ENCODE peak calls at places on chromosomes 1 and 21, in six cellular contexts. One of them, this sample, is unnamed.

GRCh38 chr1:192763243-192763642 is 45.6 kb upstream of the RGS2 start:
- DNase-seq in T-helper 17 cell: no peak
- DNase-seq in foreskin fibroblast: peak; percentile 40
- DNase-seq in central memory CD4-positive, alpha-beta T cell: no peak
- DNase-seq in trophoblast cell: no peak
- DNase-seq in activated CD8-positive, alpha-beta memory T cell treated with anti-CD3 and anti-CD28 coated beads for 1 hour: no peak
- DNase-seq in this sample: no peak

GRCh38 chr1:112714313-112715263 is 544 bp downstream of the PPM1J start:
- DNase-seq in activated CD8-positive, alpha-beta memory T cell treated with anti-CD3 and anti-CD28 coated beads for 1 hour: no peak
- DNase-seq in foreskin fibroblast: peak; percentile 51
- DNase-seq in central memory CD4-positive, alpha-beta T cell: no peak
- DNase-seq in T-helper 17 cell: peak; percentile 18
- DNase-seq in trophoblast cell: peak; percentile 29
- DNase-seq in this sample: no peak

GRCh38 chr1:47563206-47563605 is 125.4 kb downstream of the FOXD2 start:
- DNase-seq in T-helper 17 cell: no peak
- DNase-seq in activated CD8-positive, alpha-beta memory T cell treated with anti-CD3 and anti-CD28 coated beads for 1 hour: no peak
- DNase-seq in foreskin fibroblast: no peak
- DNase-seq in trophoblast cell: no peak
- DNase-seq in central memory CD4-positive, alpha-beta T cell: no peak
- DNase-seq in this sample: no peak

GRCh38 chr1:207711285-207711684 is 40.6 kb upstream of the CD46 start:
- DNase-seq in central memory CD4-positive, alpha-beta T cell: no peak
- DNase-seq in trophoblast cell: peak; percentile 48
- DNase-seq in foreskin fibroblast: no peak
- DNase-seq in activated CD8-positive, alpha-beta memory T cell treated with anti-CD3 and anti-CD28 coated beads for 1 hour: no peak
- DNase-seq in T-helper 17 cell: no peak
- DNase-seq in this sample: no peak

GRCh38 chr1:107405241-107405640 is 264.4 kb downstream of the NTNG1 start:
- DNase-seq in activated CD8-positive, alpha-beta memory T cell treated with anti-CD3 and anti-CD28 coated beads for 1 hour: no peak
- DNase-seq in foreskin fibroblast: peak; percentile 78
- DNase-seq in trophoblast cell: peak; percentile 4
- DNase-seq in T-helper 17 cell: no peak
- DNase-seq in central memory CD4-positive, alpha-beta T cell: no peak
- DNase-seq in this sample: peak; percentile 53

GRCh38 chr21:44323591-44323990 is 15.6 kb downstream of the CFAP410 start:
- DNase-seq in T-helper 17 cell: no peak
- DNase-seq in activated CD8-positive, alpha-beta memory T cell treated with anti-CD3 and anti-CD28 coated beads for 1 hour: no peak
- DNase-seq in trophoblast cell: no peak
- DNase-seq in foreskin fibroblast: no peak
- DNase-seq in central memory CD4-positive, alpha-beta T cell: no peak
- DNase-seq in this sample: no peak

GRCh38 chr1:6505367-6506209 is 14.1 kb upstream of the PLEKHG5 start:
- DNase-seq in T-helper 17 cell: no peak
- DNase-seq in trophoblast cell: no peak
- DNase-seq in central memory CD4-positive, alpha-beta T cell: no peak
- DNase-seq in activated CD8-positive, alpha-beta memory T cell treated with anti-CD3 and anti-CD28 coated beads for 1 hour: no peak
- DNase-seq in foreskin fibroblast: no peak
- DNase-seq in this sample: no peak

GRCh38 chr21:26900980-26901379 is 55.8 kb upstream of the ADAMTS1 start:
- DNase-seq in T-helper 17 cell: no peak
- DNase-seq in foreskin fibroblast: no peak
- DNase-seq in trophoblast cell: no peak
- DNase-seq in activated CD8-positive, alpha-beta memory T cell treated with anti-CD3 and anti-CD28 coated beads for 1 hour: no peak
- DNase-seq in central memory CD4-positive, alpha-beta T cell: no peak
- DNase-seq in this sample: no peak

GRCh38 chr1:168285971-168286628 is 5.4 kb downstream of the TBX19 start:
- DNase-seq in trophoblast cell: no peak
- DNase-seq in activated CD8-positive, alpha-beta memory T cell treated with anti-CD3 and anti-CD28 coated beads for 1 hour: no peak
- DNase-seq in foreskin fibroblast: no peak
- DNase-seq in T-helper 17 cell: no peak
- DNase-seq in central memory CD4-positive, alpha-beta T cell: no peak
- DNase-seq in this sample: no peak

GRCh38 chr1:39205781-39206464 is 1.4 kb downstream of the MACF1 start:
- DNase-seq in foreskin fibroblast: peak; percentile 14
- DNase-seq in trophoblast cell: no peak
- DNase-seq in T-helper 17 cell: no peak
- DNase-seq in central memory CD4-positive, alpha-beta T cell: peak; percentile 23
- DNase-seq in activated CD8-positive, alpha-beta memory T cell treated with anti-CD3 and anti-CD28 coated beads for 1 hour: no peak
- DNase-seq in this sample: no peak

GRCh38 chr21:15495965-15496364 is 233.8 kb upstream of the USP25 start:
- DNase-seq in activated CD8-positive, alpha-beta memory T cell treated with anti-CD3 and anti-CD28 coated beads for 1 hour: no peak
- DNase-seq in foreskin fibroblast: peak; percentile 32
- DNase-seq in T-helper 17 cell: no peak
- DNase-seq in central memory CD4-positive, alpha-beta T cell: no peak
- DNase-seq in trophoblast cell: peak; percentile 40
- DNase-seq in this sample: peak; percentile 53

GRCh38 chr1:56450004-56450666 is 129.2 kb downstream of the PLPP3 start:
- DNase-seq in activated CD8-positive, alpha-beta memory T cell treated with anti-CD3 and anti-CD28 coated beads for 1 hour: no peak
- DNase-seq in foreskin fibroblast: no peak
- DNase-seq in T-helper 17 cell: no peak
- DNase-seq in central memory CD4-positive, alpha-beta T cell: no peak
- DNase-seq in trophoblast cell: no peak
- DNase-seq in this sample: no peak

GRCh38 chr21:31716106-31716505 is 15.8 kb downstream of the SCAF4 start:
- DNase-seq in activated CD8-positive, alpha-beta memory T cell treated with anti-CD3 and anti-CD28 coated beads for 1 hour: no peak
- DNase-seq in central memory CD4-positive, alpha-beta T cell: no peak
- DNase-seq in trophoblast cell: no peak
- DNase-seq in T-helper 17 cell: no peak
- DNase-seq in foreskin fibroblast: no peak
- DNase-seq in this sample: no peak

GRCh38 chr1:205446828-205447227 is 9.0 kb downstream of the BLACAT1 start:
- DNase-seq in central memory CD4-positive, alpha-beta T cell: no peak
- DNase-seq in foreskin fibroblast: no peak
- DNase-seq in trophoblast cell: no peak
- DNase-seq in activated CD8-positive, alpha-beta memory T cell treated with anti-CD3 and anti-CD28 coated beads for 1 hour: no peak
- DNase-seq in T-helper 17 cell: no peak
- DNase-seq in this sample: no peak

GRCh38 chr1:33394716-33395115 is 36.2 kb downstream of the PHC2 start:
- DNase-seq in activated CD8-positive, alpha-beta memory T cell treated with anti-CD3 and anti-CD28 coated beads for 1 hour: no peak
- DNase-seq in trophoblast cell: no peak
- DNase-seq in T-helper 17 cell: no peak
- DNase-seq in central memory CD4-positive, alpha-beta T cell: no peak
- DNase-seq in foreskin fibroblast: peak; percentile 81
- DNase-seq in this sample: no peak

This sample was measured in HS-5.